ENCODE peak calls at places on chromosome 2, in six cellular contexts. H is H54; K is COR-L47; P is globus pallidus; U is CD4-positive, CD25-positive, alpha-beta regulatory T cell; J is activated CD8-positive, alpha-beta memory T cell treated with anti-CD3 and anti-CD28 coated beads, Interleukin-2, amount 50 U/mL, for 48 hours. W is an unnamed sample.
A peak's percentile ranks its signal among the peaks of the same experiment; 100 is the strongest.

GRCh38 chr2:219442206-219443015 is 7.8 kb downstream of the SPEG start:
- DNase-seq in H (no peak), K (no peak), P (no peak), U (no peak), J (no peak), W (no peak)

GRCh38 chr2:186755066-186755465 is 61.2 kb downstream of the FAM171B start:
- DNase-seq in H (no peak), K (no peak), P (no peak), U (no peak), J (no peak), W (no peak)

GRCh38 chr2:3620834-3621233 is 25.9 kb downstream of the COLEC11 start:
- DNase-seq in H (no peak), K (no peak), P (no peak), U (no peak), J (no peak), W (no peak)

GRCh38 chr2:219758907-219759680 is 131.7 kb downstream of the SLC4A3 start:
- DNase-seq in H (no peak), K (no peak), P (no peak), U (no peak), J (no peak), W (no peak)

GRCh38 chr2:60880988-60881932 is at the start of gene REL:
- DNase-seq in H (peak; percentile 97), K (peak; percentile 87), P (peak; percentile 92), U (peak; percentile 92), J (peak; percentile 96), W (peak; percentile 94)

GRCh38 chr2:63658176-63658968 is 69.6 kb downstream of the MDH1 start:
- DNase-seq in H (no peak), K (no peak), P (no peak), U (no peak), J (no peak), W (no peak)

GRCh38 chr2:181892795-181893435 is 1.4 kb downstream of the ITPRID2 start:
- DNase-seq in H (no peak), K (peak; percentile 45), P (no peak), U (no peak), J (no peak), W (no peak)

GRCh38 chr2:44291281-44292248 is 16.3 kb downstream of the SLC3A1 start:
- DNase-seq in H (peak; percentile 38), K (peak; percentile 35), P (peak; percentile 88), U (peak; percentile 14), J (no peak), W (no peak)

GRCh38 chr2:26710743-26711456 is 18.4 kb downstream of the KCNK3 start:
- DNase-seq in H (no peak), K (no peak), P (no peak), U (no peak), J (no peak), W (no peak)

GRCh38 chr2:10196275-10196892 is 73.8 kb downstream of the RRM2 start:
- DNase-seq in H (no peak), K (no peak), P (no peak), U (no peak), J (no peak), W (no peak)

GRCh38 chr2:85920810-85921545 is 32.2 kb upstream of the ST3GAL5 start:
- DNase-seq in H (no peak), K (no peak), P (peak; percentile 68), U (no peak), J (no peak), W (no peak)

GRCh38 chr2:236646441-236646840 is 76.8 kb downstream of the ACKR3 start:
- DNase-seq in H (no peak), K (no peak), P (no peak), U (no peak), J (peak; percentile 3), W (peak; percentile 21)

GRCh38 chr2:184611221-184612085 is 13.1 kb downstream of the ZNF804A start:
- DNase-seq in H (no peak), K (no peak), P (no peak), U (no peak), J (no peak), W (no peak)

GRCh38 chr2:27092696-27093429 is 6.3 kb downstream of the KHK start:
- DNase-seq in H (no peak), K (no peak), P (no peak), U (no peak), J (no peak), W (no peak)

GRCh38 chr2:9199716-9200633 is 6.6 kb upstream of the ASAP2 start:
- DNase-seq in H (no peak), K (no peak), P (no peak), U (no peak), J (peak; percentile 20), W (no peak)

GRCh38 chr2:188852752-188853151 is 121.4 kb upstream of the COL3A1 start:
- DNase-seq in H (no peak), K (no peak), P (no peak), U (no peak), J (no peak), W (no peak)

GRCh38 chr2:128786800-128787478 is 468.3 kb upstream of the HS6ST1 start:
- DNase-seq in H (no peak), K (no peak), P (no peak), U (no peak), J (no peak), W (peak; percentile 42)

GRCh38 chr2:212811036-212811805 is 272.6 kb upstream of the ERBB4 start:
- DNase-seq in H (no peak), K (no peak), P (no peak), U (peak; percentile 12), J (no peak), W (no peak)

GRCh38 chr2:154832711-154833110 is 134.2 kb downstream of the KCNJ3 start:
- DNase-seq in H (no peak), K (no peak), P (no peak), U (no peak), J (no peak), W (no peak)

GRCh38 chr2:232721882-232722281 is 24.8 kb downstream of the GIGYF2 start:
- DNase-seq in H (no peak), K (no peak), P (no peak), U (peak; percentile 19), J (no peak), W (no peak)

GRCh38 chr2:2464095-2464494 is 133.0 kb upstream of the MYT1L start:
- DNase-seq in H (no peak), K (no peak), P (no peak), U (no peak), J (no peak), W (no peak)

GRCh38 chr2:52383541-52383940 is 1351.6 kb upstream of the NRXN1 start:
- DNase-seq in H (no peak), K (no peak), P (no peak), U (no peak), J (no peak), W (no peak)

GRCh38 chr2:158753561-158754302 is 41.4 kb upstream of the DAPL1 start:
- DNase-seq in H (peak; percentile 43), K (peak; percentile 54), P (peak; percentile 83), U (peak; percentile 55), J (no peak), W (peak; percentile 63)

GRCh38 chr2:70947556-70948184 is 12.0 kb downstream of the ATP6V1B1 start:
- DNase-seq in H (peak; percentile 58), K (no peak), P (no peak), U (no peak), J (peak; percentile 53), W (peak; percentile 46)

GRCh38 chr2:240896871-240897692 is 1.1 kb upstream of the MAB21L4 start:
- DNase-seq in H (no peak), K (peak; percentile 65), P (no peak), U (no peak), J (no peak), W (no peak)